ENCODE peak calls at places on chromosomes 12 and 14, in five cellular contexts. One of them, this sample, is unnamed.

GRCh38 chr12:2288001-2288400 is 235.2 kb downstream of the CACNA1C start:
- DNase-seq in GM06990: no peak
- DNase-seq in OCI-LY7: no peak
- DNase-seq in lower leg skin: peak
- DNase-seq in neural progenitor cell: no peak
- DNase-seq in this sample: no peak

GRCh38 chr12:2862876-2863275 is 6.0 kb upstream of the TEX52 start:
- DNase-seq in GM06990: no peak
- DNase-seq in lower leg skin: no peak
- DNase-seq in neural progenitor cell: no peak
- DNase-seq in OCI-LY7: no peak
- DNase-seq in this sample: no peak

GRCh38 chr14:49971156-49972141 is 78.6 kb downstream of the ARF6 start:
- DNase-seq in lower leg skin: peak
- DNase-seq in OCI-LY7: peak
- DNase-seq in neural progenitor cell: no peak
- DNase-seq in GM06990: peak
- DNase-seq in this sample: peak

GRCh38 chr14:36315159-36315853 is 5.1 kb downstream of the MBIP start:
- DNase-seq in GM06990: no peak
- DNase-seq in OCI-LY7: no peak
- DNase-seq in neural progenitor cell: peak
- DNase-seq in lower leg skin: no peak
- DNase-seq in this sample: peak

GRCh38 chr14:75711796-75712211 is 50.8 kb downstream of the TTLL5 start:
- DNase-seq in neural progenitor cell: peak
- DNase-seq in OCI-LY7: no peak
- DNase-seq in GM06990: peak
- DNase-seq in lower leg skin: peak
- DNase-seq in this sample: peak

GRCh38 chr12:132218915-132219314 is 74.7 kb downstream of the NOC4L start:
- DNase-seq in neural progenitor cell: peak
- DNase-seq in OCI-LY7: peak
- DNase-seq in GM06990: no peak
- DNase-seq in lower leg skin: no peak
- DNase-seq in this sample: peak

GRCh38 chr14:74459289-74459946 is 33.4 kb upstream of the SYNDIG1L start:
- DNase-seq in OCI-LY7: peak
- DNase-seq in neural progenitor cell: peak
- DNase-seq in GM06990: peak
- DNase-seq in lower leg skin: peak
- DNase-seq in this sample: peak

GRCh38 chr12:32877670-32878459 is 18.7 kb downstream of the PKP2 start:
- DNase-seq in neural progenitor cell: no peak
- DNase-seq in lower leg skin: peak
- DNase-seq in OCI-LY7: no peak
- DNase-seq in GM06990: no peak
- DNase-seq in this sample: no peak

GRCh38 chr14:89383171-89383845 is 33.7 kb downstream of the FOXN3 start:
- DNase-seq in neural progenitor cell: no peak
- DNase-seq in GM06990: no peak
- DNase-seq in OCI-LY7: peak
- DNase-seq in lower leg skin: peak
- DNase-seq in this sample: no peak

GRCh38 chr14:47148686-47149085 is 497.1 kb upstream of the RPL10L start:
- DNase-seq in OCI-LY7: no peak
- DNase-seq in lower leg skin: no peak
- DNase-seq in GM06990: no peak
- DNase-seq in neural progenitor cell: no peak
- DNase-seq in this sample: no peak

GRCh38 chr12:47022296-47022695 is 57.1 kb upstream of the PCED1B start:
- DNase-seq in OCI-LY7: no peak
- DNase-seq in lower leg skin: no peak
- DNase-seq in neural progenitor cell: no peak
- DNase-seq in GM06990: no peak
- DNase-seq in this sample: no peak

GRCh38 chr12:108604208-108604941 is 6.5 kb upstream of the TMEM119 start:
- DNase-seq in neural progenitor cell: peak
- DNase-seq in GM06990: no peak
- DNase-seq in OCI-LY7: no peak
- DNase-seq in lower leg skin: no peak
- DNase-seq in this sample: no peak

GRCh38 chr12:25655702-25656101 is 102.6 kb upstream of the LMNTD1 start:
- DNase-seq in lower leg skin: no peak
- DNase-seq in GM06990: no peak
- DNase-seq in neural progenitor cell: no peak
- DNase-seq in OCI-LY7: no peak
- DNase-seq in this sample: no peak

GRCh38 chr12:109946505-109946904 is 46.4 kb downstream of the TCHP start:
- DNase-seq in neural progenitor cell: peak
- DNase-seq in lower leg skin: no peak
- DNase-seq in OCI-LY7: no peak
- DNase-seq in GM06990: no peak
- DNase-seq in this sample: no peak

GRCh38 chr14:57865066-57865449 is 834 bp downstream of the SLC35F4 start:
- DNase-seq in lower leg skin: no peak
- DNase-seq in GM06990: no peak
- DNase-seq in neural progenitor cell: no peak
- DNase-seq in OCI-LY7: no peak
- DNase-seq in this sample: peak

GRCh38 chr14:28468191-28469151 is 298.1 kb upstream of the FOXG1 start:
- DNase-seq in neural progenitor cell: peak
- DNase-seq in GM06990: no peak
- DNase-seq in lower leg skin: no peak
- DNase-seq in OCI-LY7: no peak
- DNase-seq in this sample: no peak

GRCh38 chr12:55652352-55652751 is 15.7 kb downstream of the OR10P1 start:
- DNase-seq in GM06990: no peak
- DNase-seq in OCI-LY7: no peak
- DNase-seq in neural progenitor cell: no peak
- DNase-seq in lower leg skin: peak
- DNase-seq in this sample: no peak

GRCh38 chr12:122350444-122350843 is 72.0 kb downstream of the CLIP1 start:
- DNase-seq in OCI-LY7: no peak
- DNase-seq in lower leg skin: no peak
- DNase-seq in GM06990: no peak
- DNase-seq in neural progenitor cell: no peak
- DNase-seq in this sample: no peak

GRCh38 chr12:112536367-112536730 is 117.6 kb downstream of the PTPN11 start:
- DNase-seq in GM06990: no peak
- DNase-seq in neural progenitor cell: no peak
- DNase-seq in lower leg skin: no peak
- DNase-seq in OCI-LY7: no peak
- DNase-seq in this sample: no peak

GRCh38 chr12:104443008-104443407 is 13.7 kb upstream of the CHST11 start:
- DNase-seq in lower leg skin: no peak
- DNase-seq in OCI-LY7: no peak
- DNase-seq in neural progenitor cell: no peak
- DNase-seq in GM06990: no peak
- DNase-seq in this sample: no peak

GRCh38 chr12:57737467-57738141 is 938 bp downstream of the AGAP2 start:
- DNase-seq in lower leg skin: no peak
- DNase-seq in neural progenitor cell: peak
- DNase-seq in GM06990: no peak
- DNase-seq in OCI-LY7: no peak
- DNase-seq in this sample: no peak
- TF ChIP-seq CTCF in lower leg skin: no peak
- TF ChIP-seq CTCF in neural progenitor cell: peak
- TF ChIP-seq CTCF in GM06990: no peak
- TF ChIP-seq CTCF in OCI-LY7: no peak
- TF ChIP-seq CTCF in this sample: no peak

DNA sequence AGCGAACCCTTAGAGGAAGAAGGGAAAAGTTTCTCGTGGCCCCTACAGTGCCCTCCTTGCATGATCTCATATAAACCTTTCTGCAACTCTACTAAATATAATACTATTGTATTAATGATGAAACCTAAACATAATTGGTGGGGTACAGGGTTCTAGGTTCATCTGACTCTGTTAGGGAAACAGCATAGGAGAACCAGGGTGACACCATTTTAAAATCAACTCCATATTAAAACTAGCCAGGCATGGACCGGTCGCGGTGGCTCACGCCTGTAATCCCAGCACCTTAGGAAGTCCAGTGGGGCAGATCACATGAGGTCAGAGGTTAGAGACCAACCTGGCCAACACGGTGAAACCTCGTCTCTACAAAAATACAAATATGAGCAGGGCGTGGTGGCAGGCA is 15.0 kb upstream of the RND1 start:
- DNase-seq in GM06990: no peak
- DNase-seq in neural progenitor cell: no peak
- DNase-seq in OCI-LY7: no peak
- DNase-seq in lower leg skin: no peak
- DNase-seq in this sample: no peak
- TF ChIP-seq CTCF in GM06990: no peak
- TF ChIP-seq CTCF in neural progenitor cell: no peak
- TF ChIP-seq CTCF in OCI-LY7: no peak
- TF ChIP-seq CTCF in lower leg skin: no peak
- TF ChIP-seq CTCF in this sample: no peak

DNA sequence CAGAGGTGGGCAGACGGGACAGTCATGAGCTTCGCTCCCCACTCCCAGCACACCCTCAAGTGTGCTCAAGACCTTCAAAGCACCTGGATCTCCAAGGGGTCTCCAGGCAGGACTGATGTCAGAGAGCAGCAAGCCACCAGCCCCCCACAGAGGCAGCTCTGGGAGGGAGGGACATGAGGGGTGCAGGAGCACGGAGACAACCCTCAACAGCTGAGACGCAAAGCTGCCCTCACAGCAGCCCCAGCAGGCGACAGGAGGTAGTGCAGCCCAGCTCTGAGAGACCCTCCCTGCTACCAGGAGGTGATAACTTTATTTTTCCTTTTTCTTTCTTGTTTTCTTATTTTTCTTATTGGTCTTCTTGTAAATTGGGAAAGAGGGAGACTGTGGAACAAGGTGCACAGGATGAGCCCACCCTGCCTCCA is 17.9 kb downstream of the SIVA1 start:
- DNase-seq in lower leg skin: no peak
- DNase-seq in OCI-LY7: no peak
- DNase-seq in neural progenitor cell: no peak
- DNase-seq in GM06990: no peak
- DNase-seq in this sample: no peak
- TF ChIP-seq CTCF in lower leg skin: no peak
- TF ChIP-seq CTCF in OCI-LY7: peak
- TF ChIP-seq CTCF in neural progenitor cell: peak
- TF ChIP-seq CTCF in GM06990: peak
- TF ChIP-seq CTCF in this sample: peak

GRCh38 chr12:68786929-68787328 is 21.0 kb upstream of the MDM2 start:
- DNase-seq in neural progenitor cell: no peak
- DNase-seq in OCI-LY7: no peak
- DNase-seq in GM06990: no peak
- DNase-seq in lower leg skin: no peak
- DNase-seq in this sample: no peak
- TF ChIP-seq CTCF in neural progenitor cell: no peak
- TF ChIP-seq CTCF in OCI-LY7: peak
- TF ChIP-seq CTCF in GM06990: peak
- TF ChIP-seq CTCF in lower leg skin: no peak
- TF ChIP-seq CTCF in this sample: peak

DNA sequence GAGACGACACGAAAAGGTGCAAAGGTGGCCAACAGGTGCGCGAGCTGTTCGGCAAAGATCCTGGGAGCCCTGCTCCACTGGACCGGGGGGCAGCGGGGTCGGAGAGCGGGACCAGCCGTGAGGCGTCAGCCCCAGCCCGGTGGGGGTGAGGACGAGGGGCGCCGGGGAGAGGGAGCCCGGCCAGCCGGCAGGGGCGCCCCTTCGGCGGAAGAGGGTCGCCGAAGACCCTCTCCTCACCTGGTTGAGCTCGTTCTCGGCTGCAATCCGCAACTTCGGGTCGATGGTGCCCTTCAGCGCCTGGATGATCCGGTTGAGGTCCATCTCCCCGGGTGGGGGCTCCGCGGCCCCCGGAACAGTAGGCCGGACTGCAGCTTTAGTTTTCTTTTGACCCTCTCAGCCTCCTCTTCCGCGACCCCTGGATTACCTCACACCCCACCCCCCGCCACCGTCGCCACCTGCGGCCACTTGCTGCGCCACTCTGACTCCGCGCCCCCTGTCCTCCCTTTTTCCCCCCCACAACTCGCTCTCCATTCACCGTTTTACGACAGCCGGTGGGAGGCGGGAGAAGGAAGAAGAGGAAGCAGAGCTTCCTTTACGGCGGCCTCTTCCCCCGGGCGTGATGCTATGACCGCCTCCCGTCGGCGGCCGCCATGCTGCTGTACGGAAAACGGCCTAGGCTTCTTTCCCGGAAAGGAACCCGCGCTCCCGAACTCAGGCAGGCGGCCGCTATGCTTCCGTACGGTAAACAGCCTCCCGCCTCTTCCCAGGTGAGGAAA is at the start of gene IPO8:
- DNase-seq in GM06990: peak
- DNase-seq in OCI-LY7: peak
- DNase-seq in lower leg skin: peak
- DNase-seq in neural progenitor cell: peak
- DNase-seq in this sample: peak
- TF ChIP-seq CTCF in GM06990: peak
- TF ChIP-seq CTCF in OCI-LY7: peak
- TF ChIP-seq CTCF in lower leg skin: no peak
- TF ChIP-seq CTCF in neural progenitor cell: peak
- TF ChIP-seq CTCF in this sample: no peak

DNA sequence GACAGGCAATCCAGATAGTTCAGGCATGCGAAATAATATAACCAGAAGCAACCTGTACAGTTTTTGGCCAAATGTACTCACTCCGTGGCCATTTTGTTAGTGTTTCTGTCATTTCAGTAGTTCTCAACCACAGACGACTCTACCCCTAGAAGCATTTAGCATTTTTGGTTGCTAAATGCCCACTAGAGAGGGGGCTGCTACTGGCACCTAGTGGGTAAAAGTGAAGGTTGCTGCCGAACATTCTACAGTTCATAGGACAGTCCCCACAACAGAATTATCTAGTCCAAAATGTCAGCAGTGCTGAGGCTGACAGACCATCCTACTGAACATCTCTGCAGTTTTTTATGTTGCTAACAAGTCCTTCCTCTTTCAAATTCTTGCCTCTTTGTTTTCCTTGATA is 107.4 kb downstream of the TSHR start:
- DNase-seq in neural progenitor cell: peak
- DNase-seq in OCI-LY7: peak
- DNase-seq in GM06990: peak
- DNase-seq in lower leg skin: no peak
- DNase-seq in this sample: no peak
- TF ChIP-seq CTCF in neural progenitor cell: peak
- TF ChIP-seq CTCF in OCI-LY7: peak
- TF ChIP-seq CTCF in GM06990: peak
- TF ChIP-seq CTCF in lower leg skin: no peak
- TF ChIP-seq CTCF in this sample: no peak